ENCODE peak calls at places on chromosomes 16 and 17, in six cellular contexts. V, Q, C, O, Y and M are unnamed samples.

GRCh38 chr16:74565378-74565777 is 41.5 kb downstream of the GLG1 start:
- DNase-seq in C (no peak), V (no peak), Q (no peak), Y (no peak), O (no peak), M (no peak)

GRCh38 chr17:34607917-34608316 is 28.5 kb downstream of the TMEM132E start:
- DNase-seq in O (no peak), Y (no peak), Q (no peak), V (no peak), C (no peak), M (no peak)

GRCh38 chr16:27511657-27512056 is 38.1 kb downstream of the GTF3C1 start:
- DNase-seq in C (no peak), Q (no peak), Y (peak), O (no peak), V (no peak), M (no peak)

GRCh38 chr17:81977211-81978091 is at the start of gene ASPSCR1:
- DNase-seq in O (peak), V (peak), Q (peak), Y (peak), C (peak), M (peak)

GRCh38 chr16:13779676-13780075 is 140.3 kb upstream of the ERCC4 start:
- DNase-seq in V (no peak), Q (no peak), Y (no peak), O (no peak), C (peak), M (no peak)

GRCh38 chr17:4420692-4421131 is 13.0 kb upstream of the SPNS3 start:
- DNase-seq in V (peak), Y (peak), C (peak), O (peak), Q (peak), M (peak)

GRCh38 chr17:56184650-56185049 is 31.4 kb downstream of the ANKFN1 start:
- DNase-seq in Q (no peak), V (no peak), C (no peak), O (no peak), Y (no peak), M (no peak)

GRCh38 chr17:34358631-34359030 is 2.4 kb downstream of the CCL13 start:
- DNase-seq in C (no peak), O (no peak), V (no peak), Q (no peak), Y (no peak), M (no peak)

GRCh38 chr17:30363715-30364202 is 15.0 kb upstream of the CPD start:
- DNase-seq in C (no peak), O (peak), Y (no peak), V (no peak), Q (peak), M (peak)

GRCh38 chr16:79798416-79799053 is 198.0 kb upstream of the MAF start:
- DNase-seq in Y (no peak), C (no peak), O (no peak), V (no peak), Q (no peak), M (no peak)

GRCh38 chr17:62675260-62675659 is 47.8 kb downstream of the MRC2 start:
- DNase-seq in O (no peak), V (no peak), C (no peak), Y (no peak), Q (no peak), M (no peak)

GRCh38 chr17:64424318-64424717 is 24.6 kb upstream of the MILR1 start:
- DNase-seq in O (no peak), C (no peak), V (no peak), Y (no peak), Q (no peak), M (no peak)

GRCh38 chr17:47785538-47786123 is 36.0 kb downstream of the OSBPL7 start:
- DNase-seq in C (no peak), Y (no peak), V (no peak), Q (no peak), O (peak), M (no peak)

GRCh38 chr17:6506679-6507231 is 49.6 kb downstream of the PITPNM3 start:
- DNase-seq in Y (no peak), Q (no peak), O (no peak), V (peak), C (no peak), M (no peak)

GRCh38 chr17:18139949-18140348 is 31.4 kb downstream of the MYO15A start:
- DNase-seq in Y (no peak), Q (no peak), O (no peak), V (peak), C (peak), M (no peak)